ENCODE peak calls at places on chromosomes 7 and 10, in four cellular contexts. K, O, A and P are unnamed samples.

GRCh38 chr10:62554632-62555199 is 180.5 kb downstream of the ZNF365 start:
- DNase-seq in K (peak), A (no peak), O (peak), P (peak)

GRCh38 chr7:131636092-131636491 is 79.7 kb upstream of the PODXL start:
- DNase-seq in K (no peak), O (no peak), A (no peak), P (no peak)

GRCh38 chr10:44056206-44056605 is 328.7 kb downstream of the CXCL12 start:
- DNase-seq in A (no peak), O (no peak), K (no peak), P (no peak)

GRCh38 chr7:20219446-20220292 is 2.5 kb upstream of the MACC1 start:
- DNase-seq in O (no peak), K (peak), A (peak), P (peak)

GRCh38 chr10:91567815-91568214 is 65.1 kb downstream of the PPP1R3C start:
- DNase-seq in O (no peak), K (no peak), A (no peak), P (no peak)

GRCh38 chr10:46084321-46085165 is 38.5 kb upstream of the MSMB start:
- DNase-seq in K (no peak), A (no peak), O (no peak), P (peak)

GRCh38 chr10:13993634-13994033 is 337.1 kb downstream of the FRMD4A start:
- DNase-seq in O (no peak), A (no peak), K (no peak), P (no peak)

GRCh38 chr10:82821043-82821442 is 946.0 kb downstream of the NRG3 start:
- DNase-seq in O (no peak), A (no peak), K (no peak), P (no peak)

GRCh38 chr7:46206474-46207060 is 285.5 kb upstream of the IGFBP3 start:
- DNase-seq in A (no peak), O (no peak), K (no peak), P (no peak)

DNA sequence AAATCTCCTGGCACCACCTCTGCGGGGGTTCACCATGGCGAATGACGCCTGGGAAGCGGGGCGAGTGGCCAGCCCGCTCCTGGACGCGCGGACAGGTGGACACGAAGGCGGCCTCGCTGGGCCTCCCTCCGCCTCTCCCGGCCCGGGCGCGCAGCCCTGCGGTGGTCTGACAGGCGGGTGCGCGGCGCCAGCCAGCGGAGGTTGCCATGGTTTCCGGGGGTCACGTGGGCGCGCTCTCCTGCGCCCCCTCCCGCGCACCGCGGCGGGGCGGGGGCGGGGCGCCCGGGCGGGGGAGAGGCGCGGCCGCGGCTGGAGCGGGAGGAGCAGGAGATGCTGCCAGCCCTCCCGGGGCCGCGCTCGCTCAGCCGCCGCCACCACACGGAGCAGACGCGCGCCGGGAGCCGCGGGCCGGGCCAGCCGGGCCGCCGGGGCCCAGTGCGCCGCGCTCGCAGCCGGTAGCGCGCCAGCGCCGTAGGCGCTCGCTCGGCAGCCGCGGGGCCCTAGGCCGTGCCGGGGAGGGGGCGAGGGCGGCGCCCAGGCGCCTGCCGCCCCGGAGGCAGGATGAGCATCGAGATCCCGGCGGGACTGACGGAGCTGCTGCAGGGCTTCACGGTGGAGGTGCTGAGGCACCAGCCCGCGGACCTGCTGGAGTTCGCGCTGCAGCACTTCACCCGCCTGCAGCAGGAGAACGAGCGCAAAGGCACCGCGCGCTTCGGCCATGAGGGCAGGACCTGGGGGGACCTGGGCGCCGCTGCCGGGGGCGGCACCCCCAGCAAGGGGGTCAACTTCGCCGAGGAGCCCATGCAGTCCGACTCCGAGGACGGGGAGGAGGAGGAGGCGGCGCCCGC is at the start of gene PRKAR2B:
- DNase-seq in A (peak), O (peak), K (peak), P (peak)
- H2BK12ac ChIP-seq in A (no peak), O (peak), K (no peak), P (peak)

GRCh38 chr7:526474-527034 is 6.9 kb upstream of the PDGFA start:
- DNase-seq in O (no peak), A (no peak), K (no peak), P (no peak)
- H2BK12ac ChIP-seq in O (no peak), A (peak), K (no peak), P (no peak)

DNA sequence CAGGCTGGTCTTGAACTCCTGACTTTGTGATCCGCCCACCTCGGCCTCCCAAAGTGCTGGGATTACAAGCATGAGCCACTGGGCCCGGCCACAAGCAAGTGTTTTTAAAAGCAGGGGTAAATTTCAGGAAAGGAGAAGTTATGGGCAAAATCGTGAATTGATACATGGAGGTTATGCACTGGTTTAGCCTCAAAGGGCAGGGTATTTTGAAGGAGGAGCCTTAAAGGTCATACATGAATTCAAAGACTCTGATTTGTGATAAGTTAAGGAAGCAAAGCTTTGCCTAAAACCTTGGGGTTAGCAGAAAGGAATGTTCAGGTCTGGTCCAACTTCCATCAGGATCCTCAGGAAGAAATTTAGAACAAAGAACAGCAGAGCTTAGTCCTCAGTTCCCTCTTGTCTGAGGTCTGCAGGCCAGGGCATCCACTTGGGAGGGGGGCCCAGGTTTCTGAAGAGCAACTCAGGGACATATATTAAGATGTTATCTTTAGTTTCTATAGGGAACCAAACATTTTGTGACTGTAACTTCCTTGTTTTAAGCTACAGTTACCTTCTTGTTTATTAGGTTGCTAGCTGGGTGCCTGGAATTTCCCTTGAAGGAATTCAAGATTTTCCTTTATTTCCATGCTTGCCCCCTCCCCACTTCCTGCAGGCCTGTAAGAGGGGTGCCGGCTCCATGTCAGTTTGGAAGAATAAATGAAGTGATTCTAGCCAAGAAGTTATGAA is 2.8 kb upstream of the REPIN1 start:
- DNase-seq in K (no peak), A (no peak), O (no peak), P (no peak)
- H2BK12ac ChIP-seq in K (no peak), A (no peak), O (no peak), P (no peak)

DNA sequence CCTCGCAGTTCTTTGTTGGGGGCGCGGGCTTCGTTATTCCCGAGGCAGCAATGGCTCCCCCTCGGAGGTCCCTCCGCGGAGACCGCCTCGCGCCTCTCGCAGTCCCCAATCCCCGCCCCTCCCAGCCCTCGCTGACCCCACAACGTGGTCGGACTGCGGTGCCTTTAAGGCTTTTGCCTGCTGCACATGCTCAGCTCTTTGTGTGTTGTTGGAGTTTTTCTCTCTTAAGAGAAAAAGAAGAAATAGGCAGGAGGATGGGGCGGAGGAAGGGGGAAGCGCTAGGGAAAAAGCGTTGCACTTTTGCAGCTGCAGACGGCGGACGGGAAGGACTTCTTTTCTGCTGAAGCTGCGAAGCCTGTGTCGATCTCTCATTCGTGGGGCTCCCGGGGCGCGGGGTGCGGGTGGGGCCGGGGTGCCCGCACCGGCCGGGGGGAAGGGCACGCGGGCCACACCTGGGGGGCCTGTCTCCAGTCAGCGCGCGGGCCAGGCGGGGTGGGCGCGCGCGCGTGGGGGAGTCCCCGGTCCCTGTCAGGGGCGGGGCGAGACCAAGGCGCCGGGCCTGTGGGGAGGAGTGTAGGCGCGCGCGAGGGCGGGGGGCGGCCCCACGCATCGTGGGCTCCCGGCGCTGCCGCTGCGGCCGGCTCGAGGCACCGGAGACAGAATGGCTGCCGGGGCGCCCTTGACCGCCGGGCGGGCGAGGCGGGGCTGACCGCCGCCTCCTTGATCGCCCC is 445 bp upstream of the ATRNL1 start:
- DNase-seq in O (peak), K (peak), A (no peak), P (peak)
- H2BK12ac ChIP-seq in O (peak), K (no peak), A (peak), P (no peak)